ENCODE peak calls at places on chromosomes 1 and 21, in eight cellular contexts. M is transverse colon, R is fibroblast of lung, T is AG04449, O is adrenal gland, X is pancreas, H is astrocyte of the cerebellum, Q is astrocyte of the spinal cord. J is an unnamed sample.

GRCh38 chr21:26388731-26389231 is 184.3 kb downstream of the CYYR1 start:
- DNase-seq in M (no peak), R (peak; percentile 29), T (no peak), O (no peak), X (no peak), H (no peak), Q (peak; percentile 44), J (peak; percentile 77)

GRCh38 chr1:206457408-206457807 is 12.9 kb upstream of the IKBKE start:
- DNase-seq in M (no peak), R (no peak), T (no peak), O (no peak), X (no peak), H (no peak), Q (no peak), J (no peak)

GRCh38 chr1:46667782-46668760 is at the start of gene ATPAF1:
- DNase-seq in M (peak; percentile 73), R (peak; percentile 79), T (no peak), O (peak; percentile 70), X (peak; percentile 86), H (peak; percentile 11), Q (peak; percentile 77), J (peak; percentile 76)

GRCh38 chr21:33071878-33072306 is 2.0 kb downstream of the OLIG1 start:
- DNase-seq in M (no peak), R (peak; percentile 28), T (no peak), O (no peak), X (no peak), H (no peak), Q (peak; percentile 18), J (peak; percentile 17)

GRCh38 chr1:178121883-178122282 is 28.0 kb downstream of the RASAL2 start:
- DNase-seq in M (no peak), R (no peak), T (no peak), O (no peak), X (no peak), H (no peak), Q (no peak), J (no peak)

GRCh38 chr1:24418898-24419628 is 3.5 kb downstream of the NIPAL3 start:
- DNase-seq in M (peak; percentile 67), R (peak; percentile 45), T (no peak), O (no peak), X (no peak), H (peak; percentile 60), Q (peak; percentile 42), J (peak; percentile 82)

GRCh38 chr1:32335619-32335950 is 448 bp downstream of the MARCKSL1 start:
- DNase-seq in M (no peak), R (no peak), T (no peak), O (no peak), X (no peak), H (no peak), Q (no peak), J (no peak)

GRCh38 chr1:41862411-41863221 is 56.1 kb downstream of the HIVEP3 start:
- DNase-seq in M (no peak), R (peak; percentile 70), T (peak; percentile 73), O (no peak), X (no peak), H (no peak), Q (peak; percentile 88), J (peak; percentile 81)

GRCh38 chr1:51070011-51070410 is 32.0 kb upstream of the C1orf185 start:
- DNase-seq in M (no peak), R (no peak), T (no peak), O (no peak), X (no peak), H (no peak), Q (no peak), J (no peak)

GRCh38 chr1:162145280-162145965 is 75.9 kb downstream of the NOS1AP start:
- DNase-seq in M (no peak), R (peak; percentile 16), T (no peak), O (no peak), X (no peak), H (peak; percentile 62), Q (peak; percentile 55), J (no peak)
- H3K4me3 ChIP-seq in M (no peak overlapping the region), R (no peak overlapping the region), T (no peak overlapping the region), O (no peak overlapping the region), X (no peak overlapping the region), H (no peak overlapping the region), Q (no peak overlapping the region), J (no peak overlapping the region)

DNA sequence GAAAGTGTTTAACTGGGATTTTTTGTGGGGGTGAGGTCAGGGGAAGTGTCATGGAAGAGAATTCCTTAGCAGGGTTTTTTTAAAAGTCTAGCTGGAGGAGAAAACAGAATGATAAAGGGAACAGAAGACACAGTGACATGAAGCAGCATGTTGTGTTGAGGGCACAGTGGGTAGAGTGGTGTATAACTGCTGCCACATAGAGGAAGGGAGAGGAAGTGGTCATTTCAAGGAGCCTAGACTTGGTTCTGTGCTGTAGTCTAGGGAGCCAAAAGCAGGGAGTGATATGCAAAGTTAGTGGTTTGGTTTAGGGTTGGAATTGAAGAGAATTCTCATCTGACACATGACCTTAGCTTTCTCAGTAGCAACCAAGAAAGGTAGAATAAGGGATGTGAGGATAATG is 10.2 kb downstream of the EEIG2 start:
- DNase-seq in M (no peak), R (no peak), T (no peak), O (no peak), X (no peak), H (no peak), Q (no peak), J (peak; percentile 45)
- TF ChIP-seq CTCF in M (no peak), R (peak; percentile 18), T (peak; percentile 22), O (no peak), X (no peak), H (peak; percentile 51), Q (peak; percentile 50), J (peak; percentile 49)

DNA sequence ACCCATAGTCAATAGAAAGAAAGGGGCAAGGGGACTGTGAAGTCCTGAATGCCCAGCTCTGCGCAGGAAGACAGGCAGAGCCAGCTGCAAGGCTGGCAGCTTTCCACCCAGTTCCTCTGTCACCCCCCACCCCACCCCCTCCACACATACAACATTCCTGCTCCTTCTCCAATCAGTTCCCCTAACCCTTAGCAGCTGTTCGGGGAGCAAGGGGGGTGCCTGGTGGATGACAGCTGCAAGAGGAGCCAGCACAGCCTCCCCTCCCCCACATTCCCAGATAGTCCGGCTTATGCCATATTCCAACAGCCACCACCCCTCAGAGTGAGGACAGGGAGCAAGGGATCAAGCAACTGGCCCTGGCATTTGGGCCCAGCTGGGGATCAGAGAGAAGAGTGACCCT is 9.7 kb downstream of the ARHGEF2 start:
- DNase-seq in M (no peak), R (peak; percentile 86), T (no peak), O (no peak), X (no peak), H (no peak), Q (peak; percentile 41), J (peak; percentile 46)
- H3K4me3 ChIP-seq in M (no peak overlapping the region), R (peak overlapping the region; percentile 34), T (no peak overlapping the region), O (no peak overlapping the region), X (no peak overlapping the region), H (no peak overlapping the region), Q (no peak overlapping the region), J (no peak overlapping the region)

GRCh38 chr1:93338426-93338825 is 7.3 kb upstream of the DR1 start:
- DNase-seq in M (no peak), R (peak; percentile 86), T (peak; percentile 81), O (no peak), X (no peak), H (peak; percentile 86), Q (peak; percentile 85), J (peak; percentile 95)
- TF ChIP-seq CTCF in M (no peak), R (no peak), T (no peak), O (no peak), X (no peak), H (no peak), Q (no peak), J (no peak)